ENCODE peak calls at places on chromosomes 12 and 14, in seven cellular contexts. D is right cardiac atrium; R is GM12891; H is neural progenitor cell; P is H9; Q is CD8-positive, alpha-beta T cell; V is gastrocnemius medialis. J is an unnamed sample.

GRCh38 chr12:1913377-1914115 is 4.9 kb downstream of the CACNA2D4 start:
- DNase-seq in D (no peak), R (no peak), H (no peak), P (peak), Q (no peak), V (no peak), J (peak)

GRCh38 chr14:95713596-95714371 is at the start of gene TCL1A:
- DNase-seq in D (no peak), R (no peak), H (no peak), P (peak), Q (no peak), V (no peak), J (no peak)

GRCh38 chr12:28424965-28425364 is 234.7 kb downstream of the CCDC91 start:
- DNase-seq in D (peak), R (no peak), H (peak), P (no peak), Q (no peak), V (no peak), J (no peak)

GRCh38 chr14:23132970-23133369 is 13.9 kb upstream of the CEBPE start:
- DNase-seq in D (no peak), R (no peak), H (no peak), P (no peak), Q (no peak), V (no peak), J (no peak)

GRCh38 chr12:117363953-117364486 is 2.6 kb upstream of the NOS1 start:
- DNase-seq in D (no peak), R (no peak), H (peak), P (no peak), Q (no peak), V (no peak), J (no peak)

GRCh38 chr14:21097616-21098133 is 780 bp downstream of the ZNF219 start:
- DNase-seq in D (peak), R (no peak), H (peak), P (peak), Q (no peak), V (no peak), J (no peak)

GRCh38 chr12:57089259-57090245 is 638 bp downstream of the NAB2 start:
- DNase-seq in D (peak), R (no peak), H (peak), P (no peak), Q (no peak), V (no peak), J (peak)

GRCh38 chr12:118984206-118984943 is 3.0 kb downstream of the SRRM4 start:
- DNase-seq in D (no peak), R (no peak), H (no peak), P (peak), Q (no peak), V (no peak), J (no peak)

GRCh38 chr12:88472775-88473174 is 107.5 kb downstream of the KITLG start:
- DNase-seq in D (no peak), R (no peak), H (no peak), P (no peak), Q (no peak), V (no peak), J (no peak)

GRCh38 chr12:117486840-117487659 is 125.6 kb upstream of the NOS1 start:
- DNase-seq in D (no peak), R (no peak), H (no peak), P (no peak), Q (no peak), V (peak), J (no peak)

GRCh38 chr14:103001226-103001625 is 56.1 kb downstream of the CDC42BPB start:
- DNase-seq in D (peak), R (no peak), H (no peak), P (no peak), Q (no peak), V (no peak), J (peak)

GRCh38 chr12:41962171-41962572 is 182.5 kb downstream of the GXYLT1 start:
- DNase-seq in D (peak), R (no peak), H (no peak), P (no peak), Q (no peak), V (no peak), J (no peak)

GRCh38 chr12:66017736-66018135 is 112.8 kb downstream of the LLPH start:
- DNase-seq in D (no peak), R (no peak), H (no peak), P (no peak), Q (no peak), V (no peak), J (no peak)

GRCh38 chr12:54606556-54606955 is 18.1 kb upstream of the PPP1R1A start:
- DNase-seq in D (no peak), R (no peak), H (no peak), P (peak), Q (no peak), V (no peak), J (no peak)

GRCh38 chr12:19771858-19772257 is 332.6 kb downstream of the AEBP2 start:
- DNase-seq in D (no peak), R (no peak), H (no peak), P (no peak), Q (no peak), V (no peak), J (no peak)

GRCh38 chr14:81220488-81220766 is 332 bp downstream of the GTF2A1 start:
- DNase-seq in D (no peak), R (no peak), H (no peak), P (no peak), Q (no peak), V (no peak), J (no peak)

J was measured in retina.